ENCODE peak calls at places on chromosomes 4 and X, in nine cellular contexts. O is body of pancreas, F is non-pigmented ciliary epithelial cell, K is nephron progenitor cell, D is choroid plexus epithelial cell, Z is AG20443, M is cardiac fibroblast, X is NCI-H1436, Y is SW480. A is an unnamed sample.

GRCh38 chr4:184826315-184827266 is 823 bp upstream of the ACSL1 start:
- DNase-seq in Z (peak), D (no peak), M (peak), O (peak), Y (peak), F (no peak), X (no peak), K (peak), A (no peak)

GRCh38 chr4:108556166-108556565 is 64.2 kb upstream of the RPL34 start:
- DNase-seq in K (no peak), F (no peak), X (no peak), Z (no peak), Y (no peak), M (no peak), O (no peak), D (no peak), A (no peak)

GRCh38 chr4:110128092-110128989 is 70.1 kb downstream of the ELOVL6 start:
- DNase-seq in K (no peak), F (no peak), Z (no peak), O (no peak), D (no peak), X (no peak), Y (no peak), M (peak), A (no peak)

GRCh38 chr4:183099537-183100297 is 660 bp downstream of the WWC2 start:
- DNase-seq in Y (peak), O (peak), Z (peak), X (no peak), D (peak), M (no peak), K (peak), F (no peak), A (no peak)

GRCh38 chrX:152926279-152926678 is 28.4 kb downstream of the ZNF185 start:
- DNase-seq in F (no peak), Z (peak), X (peak), D (peak), M (peak), K (peak), O (peak), Y (peak), A (peak)

GRCh38 chrX:137025930-137026329 is 7.9 kb downstream of the GPR101 start:
- DNase-seq in D (no peak), Z (no peak), F (no peak), O (no peak), M (no peak), Y (no peak), X (no peak), K (no peak), A (no peak)

GRCh38 chr4:2933566-2934076 is 29.6 kb downstream of the NOP14 start:
- DNase-seq in Z (peak), D (no peak), K (no peak), Y (no peak), O (no peak), M (no peak), F (no peak), X (no peak), A (no peak)

GRCh38 chr4:68734095-68734494 is 63.6 kb upstream of the UGT2B15 start:
- DNase-seq in O (no peak), M (no peak), K (no peak), D (no peak), F (no peak), Z (no peak), Y (no peak), X (no peak), A (no peak)

GRCh38 chrX:154013614-154014360 is 5.9 kb downstream of the IRAK1 start:
- DNase-seq in Z (peak), Y (no peak), D (peak), K (peak), M (peak), O (peak), X (peak), F (no peak), A (no peak)

A was measured in GM04504.